ENCODE peak calls at places on chromosomes 3 and 15, in four cellular contexts. K, C, Q and Y are unnamed samples.
A peak's percentile ranks its signal among the peaks of the same experiment; 100 is the strongest.

GRCh38 chr3:126666600-126667528 is 11.9 kb upstream of the TXNRD3 start:
- DNase-seq in K (no peak), C (no peak), Q (no peak), Y (no peak)

GRCh38 chr3:134029734-134030381 is at the start of gene SLCO2A1:
- DNase-seq in K (no peak), C (no peak), Q (peak; percentile 28), Y (no peak)

GRCh38 chr15:78018445-78018844 is 59.1 kb downstream of the TBC1D2B start:
- DNase-seq in K (no peak), C (no peak), Q (no peak), Y (no peak)

GRCh38 chr15:40087991-40088928 is 20.4 kb downstream of the BMF start:
- DNase-seq in K (no peak), C (no peak), Q (peak; percentile 19), Y (no peak)

GRCh38 chr3:119084371-119085069 is 49.9 kb upstream of the IGSF11 start:
- DNase-seq in K (no peak), C (no peak), Q (no peak), Y (no peak)

GRCh38 chr3:154969366-154969765 is 110.8 kb upstream of the MME start:
- DNase-seq in K (no peak), C (no peak), Q (no peak), Y (no peak)

GRCh38 chr3:165624761-165625160 is 212.5 kb downstream of the BCHE start:
- DNase-seq in K (peak; percentile 28), C (no peak), Q (peak; percentile 49), Y (no peak)

GRCh38 chr3:122497425-122497824 is 17.3 kb downstream of the KPNA1 start:
- DNase-seq in K (peak; percentile 59), C (peak; percentile 88), Q (peak; percentile 89), Y (peak; percentile 23)

GRCh38 chr3:178126686-178127085 is 409.6 kb upstream of the KCNMB2 start:
- DNase-seq in K (no peak), C (no peak), Q (no peak), Y (no peak)

GRCh38 chr15:65092046-65092770 is 15.7 kb downstream of the KBTBD13 start:
- DNase-seq in K (no peak), C (no peak), Q (no peak), Y (no peak)

GRCh38 chr3:196942915-196943277 is 568 bp upstream of the NCBP2 start:
- DNase-seq in K (no peak), C (no peak), Q (peak; percentile 21), Y (no peak)

GRCh38 chr15:43769584-43770228 is 7.1 kb downstream of the ELL3 start:
- DNase-seq in K (peak; percentile 46), C (peak; percentile 24), Q (peak; percentile 75), Y (no peak)

GRCh38 chr3:123419850-123420292 is 29.0 kb downstream of the ADCY5 start:
- DNase-seq in K (no peak), C (no peak), Q (no peak), Y (no peak)

GRCh38 chr3:30667250-30667585 is 60.8 kb downstream of the TGFBR2 start:
- DNase-seq in K (no peak), C (no peak), Q (no peak), Y (no peak)

GRCh38 chr3:13546667-13547171 is 2.2 kb upstream of the FBLN2 start:
- DNase-seq in K (no peak), C (no peak), Q (peak; percentile 16), Y (no peak)

GRCh38 chr15:90191795-90192494 is 9.2 kb upstream of the SEMA4B start:
- DNase-seq in K (peak; percentile 88), C (no peak), Q (no peak), Y (no peak)

GRCh38 chr3:173588547-173588946 is 191.0 kb downstream of the NLGN1 start:
- DNase-seq in K (no peak), C (no peak), Q (no peak), Y (no peak)

GRCh38 chr3:20186600-20187004 is 596 bp upstream of the SGO1 start:
- DNase-seq in K (no peak), C (no peak), Q (no peak), Y (no peak)

GRCh38 chr15:90760661-90761232 is 43.6 kb downstream of the BLM start:
- DNase-seq in K (no peak), C (no peak), Q (no peak), Y (no peak)

GRCh38 chr3:49343163-49343562 is 3.3 kb upstream of the USP4 start:
- DNase-seq in K (no peak), C (no peak), Q (no peak), Y (no peak)

GRCh38 chr3:49341996-49342395 is 2.1 kb upstream of the USP4 start:
- DNase-seq in K (no peak), C (no peak), Q (no peak), Y (no peak)

GRCh38 chr3:49339593-49339946 is 283 bp downstream of the USP4 start:
- DNase-seq in K (no peak), C (no peak), Q (no peak), Y (no peak)

DNA sequence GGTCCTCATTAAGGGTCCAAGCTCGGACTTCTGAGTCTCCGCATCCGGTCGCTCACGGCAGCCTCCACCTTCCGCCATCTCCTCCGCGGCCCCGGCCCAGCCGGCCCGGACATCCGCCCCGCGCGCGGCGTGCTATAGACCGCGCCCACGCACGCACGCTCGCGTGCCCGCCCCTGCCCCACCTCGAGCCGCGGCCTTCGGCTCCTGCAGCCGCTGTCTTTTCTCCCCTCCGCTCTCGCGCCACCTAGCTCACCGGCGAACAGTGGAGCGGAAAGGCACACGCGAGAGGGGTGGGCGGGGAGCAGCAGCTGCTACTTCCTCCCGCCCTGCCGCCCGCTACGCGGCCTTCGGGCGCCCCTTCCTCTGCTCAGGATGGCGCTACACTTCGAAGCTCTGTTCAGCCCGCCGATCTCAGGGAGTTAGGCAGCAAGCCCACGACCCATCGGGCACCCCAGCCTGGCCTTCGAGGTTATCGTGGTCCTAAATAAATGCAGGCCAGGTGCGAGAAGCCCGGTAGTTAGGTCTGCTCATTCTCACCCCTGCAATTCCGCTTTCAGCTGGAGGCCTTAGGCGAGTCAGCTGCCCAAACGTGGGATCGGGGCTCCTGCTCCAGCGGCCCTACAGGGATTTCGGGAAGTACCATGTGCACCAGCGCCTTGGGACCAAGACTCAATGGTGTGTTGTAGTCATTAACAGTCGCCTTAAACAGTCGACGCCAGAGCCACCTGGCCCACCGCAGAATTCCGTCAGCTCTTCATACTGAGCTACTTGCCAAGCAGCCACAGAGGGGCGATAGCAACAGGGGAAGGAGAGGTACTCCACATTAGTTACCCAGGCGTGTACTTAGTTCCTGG is at the start of gene USP4:
- DNase-seq in K (peak; percentile 93), C (peak; percentile 48), Q (peak; percentile 87), Y (peak; percentile 79)
- TF ChIP-seq CTCF in K (peak; percentile 46), C (peak; percentile 63), Q (peak; percentile 49), Y (peak; percentile 49)

DNA sequence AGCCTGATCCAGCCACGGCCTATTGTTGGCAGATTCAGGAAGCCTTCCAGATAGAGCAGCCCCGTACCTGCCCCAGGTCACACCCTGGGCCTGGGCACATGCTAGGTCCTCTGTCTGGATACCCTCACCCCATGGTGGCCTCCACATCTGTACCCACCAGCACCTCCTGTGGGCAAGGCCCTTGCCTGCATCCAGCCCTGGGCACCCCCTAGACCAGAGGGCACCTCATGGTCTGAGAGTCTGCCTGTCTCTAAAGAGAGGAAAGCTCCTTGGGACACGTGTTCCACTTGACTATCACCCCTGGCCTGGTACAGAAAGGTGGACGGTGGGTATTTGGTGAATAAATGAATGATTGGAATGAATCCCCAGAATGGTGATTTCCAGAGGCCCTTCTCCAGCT is 8.9 kb upstream of the COMMD4 start:
- DNase-seq in K (no peak), C (no peak), Q (no peak), Y (no peak)
- TF ChIP-seq CTCF in K (no peak), C (no peak), Q (no peak), Y (no peak)

DNA sequence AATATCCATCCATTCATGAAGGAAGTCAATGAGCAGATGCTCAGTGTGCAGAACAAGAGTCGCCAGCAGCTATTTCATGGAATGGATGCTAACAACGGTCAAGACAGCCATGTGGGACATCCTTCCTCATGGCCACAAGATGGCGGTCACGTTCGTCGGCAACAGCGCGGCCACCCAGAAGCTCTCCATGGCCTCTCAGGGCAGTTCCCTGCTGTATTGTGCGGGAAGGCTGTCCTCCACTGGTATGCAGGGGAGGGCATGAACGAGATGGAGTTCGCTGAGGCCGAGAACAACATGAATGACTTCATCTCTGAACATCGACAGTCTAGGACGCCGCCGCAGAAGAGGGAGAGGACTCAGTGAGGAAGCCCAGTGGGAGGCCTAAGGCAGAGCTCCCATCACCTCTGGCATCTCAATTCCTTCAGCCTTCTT is 208.3 kb downstream of the TJP1 start:
- DNase-seq in K (peak; percentile 42), C (no peak), Q (peak; percentile 18), Y (no peak)
- TF ChIP-seq CTCF in K (peak; percentile 55), C (no peak), Q (no peak), Y (no peak)

GRCh38 chr3:108493862-108494261 is 16.5 kb downstream of the MYH15 start:
- DNase-seq in K (no peak), C (no peak), Q (no peak), Y (no peak)
- TF ChIP-seq CTCF in K (peak; percentile 27), C (peak; percentile 26), Q (peak; percentile 17), Y (no peak)

DNA sequence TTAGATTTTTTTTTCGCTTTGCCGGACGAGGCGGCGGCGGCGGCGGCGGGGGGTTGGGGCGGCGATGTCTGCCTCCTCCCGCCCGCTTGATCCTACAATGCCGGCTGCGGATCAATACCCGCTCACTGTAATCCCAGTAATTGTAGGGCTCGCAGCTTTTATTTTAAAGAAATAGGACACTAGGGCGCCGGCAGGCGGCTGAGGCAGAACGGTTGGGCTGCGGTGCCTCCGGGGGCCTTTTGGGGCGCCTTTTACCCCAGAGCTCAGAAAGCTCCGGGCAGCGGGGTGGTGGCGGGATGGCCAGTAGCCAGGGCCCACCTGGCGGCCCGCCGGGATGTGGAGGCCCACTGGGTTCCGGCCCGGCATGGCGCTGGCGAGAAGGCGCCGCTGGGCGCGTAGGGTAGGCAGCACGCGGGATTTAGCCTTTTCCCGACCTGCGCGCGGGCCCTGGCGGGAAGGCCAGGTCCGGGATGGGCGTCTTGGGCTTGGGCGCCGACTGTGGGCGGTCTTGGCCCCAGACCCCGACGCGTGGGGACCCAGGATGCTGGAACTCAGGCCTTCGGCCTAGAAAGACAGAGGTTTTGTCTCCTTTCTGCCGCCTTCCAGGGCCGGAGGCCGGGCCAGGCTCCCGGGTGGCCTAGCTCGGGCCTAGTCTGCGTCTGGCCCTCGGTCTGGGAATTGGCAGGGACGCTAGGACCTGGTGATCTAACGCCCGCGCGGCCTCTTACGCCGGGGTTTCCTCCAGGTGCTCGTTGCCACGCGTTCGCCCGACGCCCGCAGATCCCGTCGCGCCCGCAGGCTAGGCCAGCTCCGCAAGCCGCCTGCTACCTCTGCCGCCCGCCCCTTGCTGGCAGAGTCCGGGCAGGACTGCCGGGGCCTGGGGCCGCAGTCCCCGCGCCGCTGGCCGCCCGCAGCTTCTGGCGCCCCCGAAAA is 15.5 kb upstream of the ONECUT1 start:
- DNase-seq in K (no peak), C (no peak), Q (no peak), Y (no peak)
- TF ChIP-seq CTCF in K (no peak), C (peak; percentile 12), Q (peak; percentile 11), Y (no peak)

DNA sequence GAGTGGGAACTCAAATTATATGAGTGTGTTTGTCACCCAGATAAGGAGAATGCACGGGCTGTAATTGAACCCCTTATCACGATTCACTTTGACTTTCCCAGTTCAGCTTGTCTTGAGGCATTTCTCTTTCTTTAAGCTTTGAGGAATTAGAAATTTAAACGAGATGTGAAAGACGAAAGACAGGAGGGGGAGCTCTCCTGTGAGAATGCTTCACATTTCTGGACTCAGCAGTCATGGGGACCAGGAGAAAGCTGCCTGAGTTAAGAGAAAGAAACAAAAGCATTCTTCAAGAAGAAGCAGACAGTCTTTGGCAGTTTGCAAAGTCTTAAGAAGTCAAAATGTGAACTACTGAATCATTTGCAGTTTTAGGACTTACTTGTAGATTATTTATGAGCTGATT is 205.6 kb downstream of the NECTIN3 start:
- DNase-seq in K (no peak), C (no peak), Q (peak; percentile 57), Y (no peak)
- TF ChIP-seq CTCF in K (no peak), C (peak; percentile 37), Q (no peak), Y (no peak)